ENCODE peak calls at places on chromosomes 6 and 20, in six cellular contexts. P, A, C, E, B and K are unnamed samples.

GRCh38 chr20:15632680-15633079 is 940.6 kb downstream of the KIF16B start:
- DNase-seq in P (no peak), A (no peak), B (no peak), E (no peak), C (no peak), K (no peak)

GRCh38 chr20:49006446-49006980 is 39.6 kb upstream of the CSE1L start:
- DNase-seq in E (no peak), B (no peak), A (no peak), P (no peak), C (no peak), K (no peak)

GRCh38 chr20:61315319-61315718 is 63.3 kb downstream of the CDH4 start:
- DNase-seq in E (no peak), C (no peak), B (no peak), A (no peak), P (no peak), K (no peak)

GRCh38 chr6:10613693-10614092 is 80.7 kb downstream of the C6orf52 start:
- DNase-seq in C (no peak), B (no peak), A (no peak), P (no peak), E (no peak), K (no peak)

GRCh38 chr6:28399370-28400121 is at the start of gene ZSCAN12:
- DNase-seq in A (peak), P (peak), C (peak), E (peak), B (peak), K (peak)

GRCh38 chr6:133964052-133964451 is 11.0 kb downstream of the TBPL1 start:
- DNase-seq in P (no peak), E (no peak), B (no peak), A (no peak), C (no peak), K (no peak)

GRCh38 chr6:112331306-112331705 is 15.8 kb upstream of the RFPL4B start:
- DNase-seq in A (no peak), C (no peak), E (no peak), B (no peak), P (no peak), K (no peak)

GRCh38 chr20:818001-818664 is 15.4 kb upstream of the FAM110A start:
- DNase-seq in B (no peak), E (no peak), A (no peak), P (no peak), C (no peak), K (no peak)

GRCh38 chr6:124947821-124948451 is 14.3 kb upstream of the RNF217 start:
- DNase-seq in C (no peak), B (no peak), E (no peak), P (no peak), A (no peak), K (no peak)

GRCh38 chr6:142376115-142376514 is 74.3 kb downstream of the ADGRG6 start:
- DNase-seq in E (no peak), B (no peak), P (no peak), A (no peak), C (no peak), K (no peak)

GRCh38 chr20:39850821-39851330 is 838.2 kb downstream of the MAFB start:
- DNase-seq in P (no peak), B (no peak), C (no peak), A (no peak), E (peak), K (no peak)

GRCh38 chr6:131419698-131420097 is 153.3 kb upstream of the ARG1 start:
- DNase-seq in B (no peak), E (no peak), P (no peak), C (no peak), A (no peak), K (no peak)

GRCh38 chr6:116531675-116532570 is 13.6 kb downstream of the TRAPPC3L start:
- DNase-seq in E (peak), P (peak), A (peak), C (peak), B (peak), K (peak)

GRCh38 chr6:122042851-122043250 is 356.6 kb upstream of the HSF2 start:
- DNase-seq in E (peak), C (no peak), P (no peak), B (no peak), A (no peak), K (no peak)

GRCh38 chr6:17058550-17058949 is 43.3 kb upstream of the STMND1 start:
- DNase-seq in A (no peak), C (no peak), B (no peak), E (no peak), P (no peak), K (no peak)

GRCh38 chr6:26598267-26598666 is 1.5 kb downstream of the ABT1 start:
- DNase-seq in P (no peak), A (no peak), E (no peak), B (no peak), C (no peak), K (no peak)

GRCh38 chr20:44552950-44553908 is 29.1 kb upstream of the PKIG start:
- DNase-seq in A (no peak), E (no peak), P (no peak), C (no peak), B (no peak), K (no peak)

GRCh38 chr6:118980063-118980462 is 45.1 kb upstream of the MCM9 start:
- DNase-seq in B (no peak), A (no peak), C (no peak), E (no peak), P (no peak), K (no peak)

GRCh38 chr6:107625264-107625663 is 135.3 kb downstream of the SOBP start:
- DNase-seq in P (no peak), B (no peak), A (no peak), E (no peak), C (no peak), K (no peak)

GRCh38 chr20:50146732-50147662 is 6.5 kb downstream of the PEDS1 start:
- DNase-seq in A (no peak), C (no peak), E (no peak), P (peak), B (peak), K (peak)

GRCh38 chr20:59082981-59083380 is 40.4 kb upstream of the PRELID3B start:
- DNase-seq in B (no peak), A (no peak), P (no peak), E (no peak), C (no peak), K (no peak)

GRCh38 chr20:61166324-61166723 is 85.7 kb upstream of the CDH4 start:
- DNase-seq in E (no peak), P (no peak), A (no peak), B (no peak), C (no peak), K (no peak)

GRCh38 chr6:43174263-43175112 is 3.4 kb downstream of the SRF start:
- DNase-seq in A (peak), B (peak), C (peak), E (peak), P (peak), K (peak)

GRCh38 chr6:124823240-124824105 is 138.8 kb upstream of the RNF217 start:
- DNase-seq in E (no peak), C (no peak), A (peak), P (no peak), B (no peak), K (no peak)

GRCh38 chr6:75196051-75196743 is 9.7 kb downstream of the COL12A1 start:
- DNase-seq in A (no peak), C (no peak), B (no peak), E (no peak), P (no peak), K (no peak)

GRCh38 chr6:122717350-122717749 is 62.2 kb upstream of the FABP7 start:
- DNase-seq in E (no peak), A (no peak), C (peak), P (no peak), B (no peak), K (no peak)

GRCh38 chr20:45518282-45518681 is 2.9 kb upstream of the SPINT3 start:
- DNase-seq in E (no peak), A (no peak), P (no peak), B (no peak), C (no peak), K (no peak)

GRCh38 chr6:25477006-25477590 is 174.9 kb upstream of the SCGN start:
- DNase-seq in B (no peak), C (no peak), P (no peak), A (no peak), E (no peak), K (no peak)

GRCh38 chr6:134221250-134221649 is 96.7 kb downstream of the SGK1 start:
- DNase-seq in C (no peak), B (no peak), A (no peak), P (no peak), E (no peak), K (no peak)

GRCh38 chr20:21265457-21266190 is 37.5 kb upstream of the XRN2 start:
- DNase-seq in P (no peak), C (no peak), E (no peak), B (no peak), A (no peak), K (no peak)

GRCh38 chr6:138959521-138959920 is 28.5 kb downstream of the REPS1 start:
- DNase-seq in B (no peak), E (no peak), C (no peak), P (no peak), A (no peak), K (no peak)

GRCh38 chr6:150894935-150895686 is 29.6 kb downstream of the MTHFD1L start:
- DNase-seq in A (no peak), C (no peak), B (no peak), E (no peak), P (no peak), K (peak)

GRCh38 chr6:41476407-41476806 is 69.8 kb upstream of the FOXP4 start:
- DNase-seq in P (no peak), C (no peak), E (no peak), A (no peak), B (no peak), K (no peak)

GRCh38 chr6:127690092-127690491 is 113.1 kb downstream of the C6orf58 start:
- DNase-seq in B (no peak), E (no peak), A (peak), P (no peak), C (no peak), K (no peak)

GRCh38 chr6:52249078-52249477 is 4.8 kb upstream of the IL17F start:
- DNase-seq in A (no peak), B (no peak), P (no peak), C (no peak), E (no peak), K (no peak)

GRCh38 chr20:2922957-2923356 is 49.7 kb downstream of the PTPRA start:
- DNase-seq in P (no peak), A (no peak), E (no peak), B (no peak), C (no peak), K (no peak)

GRCh38 chr20:57213291-57213690 is 53.1 kb downstream of the BMP7 start:
- DNase-seq in P (no peak), B (no peak), A (no peak), C (no peak), E (no peak), K (no peak)

GRCh38 chr20:1491281-1491840 is at the start of gene SIRPB2:
- DNase-seq in A (no peak), P (no peak), C (no peak), B (no peak), E (no peak), K (no peak)

GRCh38 chr6:156954781-156955180 is 177.6 kb downstream of the ARID1B start:
- DNase-seq in A (no peak), E (no peak), C (no peak), P (no peak), B (no peak), K (no peak)

GRCh38 chr20:21361266-21361665 is 36.1 kb downstream of the NKX2-4 start:
- DNase-seq in E (no peak), P (no peak), C (no peak), B (no peak), A (no peak), K (no peak)